ENCODE peak calls at places on chromosomes 2 and 18, in four cellular contexts. P is K562, F is HepG2, H is GM12878. G is an unnamed sample.

GRCh38 chr2:108905176-108905575 is 83.8 kb downstream of the EDAR start:
- DNase-seq in H (no peak), P (no peak), F (no peak), G (no peak)

GRCh38 chr2:99421469-99421868 is 68.3 kb downstream of the REV1 start:
- DNase-seq in H (no peak), F (no peak), P (no peak), G (no peak)

GRCh38 chr18:3603460-3604259 is 153.7 kb downstream of the TGIF1 start:
- DNase-seq in P (peak; percentile 90), F (peak; percentile 69), H (no peak), G (no peak)

GRCh38 chr2:225471039-225471438 is 71.5 kb downstream of the NYAP2 start:
- DNase-seq in P (no peak), F (no peak), H (no peak), G (no peak)

GRCh38 chr18:72458256-72458655 is 85.9 kb downstream of the CBLN2 start:
- DNase-seq in P (no peak), H (no peak), F (no peak), G (no peak)

GRCh38 chr2:24253303-24253919 is 78.6 kb downstream of the FAM228A start:
- DNase-seq in P (peak; percentile 67), F (no peak), H (no peak), G (peak; percentile 21)

GRCh38 chr2:111662771-111663470 is 221.1 kb downstream of the ANAPC1 start:
- DNase-seq in P (no peak), H (no peak), F (no peak), G (no peak)

GRCh38 chr2:41878726-41879366 is 169.0 kb upstream of the PKDCC start:
- DNase-seq in P (no peak), H (no peak), F (no peak), G (no peak)

GRCh38 chr2:3585239-3586109 is 9.4 kb upstream of the COLEC11 start:
- DNase-seq in H (no peak), P (no peak), F (peak; percentile 88), G (peak; percentile 58)

GRCh38 chr18:12336251-12336650 is 28.2 kb downstream of the TUBB6 start:
- DNase-seq in P (no peak), H (no peak), F (no peak), G (no peak)

GRCh38 chr2:97834610-97835009 is 121.2 kb downstream of the ZAP70 start:
- DNase-seq in F (no peak), H (no peak), P (no peak), G (no peak)

GRCh38 chr2:203122317-203122998 is 107.8 kb downstream of the NBEAL1 start:
- DNase-seq in P (no peak), H (no peak), F (peak; percentile 34), G (peak; percentile 35)

GRCh38 chr2:20781656-20782265 is 41.1 kb downstream of the LDAH start:
- DNase-seq in H (no peak), P (peak; percentile 30), F (peak; percentile 51), G (peak; percentile 21)

GRCh38 chr2:18651842-18652774 is 62.7 kb upstream of the NT5C1B start:
- DNase-seq in F (no peak), H (no peak), P (no peak), G (no peak)

GRCh38 chr18:36187138-36187825 is at the start of gene MOCOS:
- DNase-seq in P (peak; percentile 91), H (no peak), F (peak; percentile 68), G (peak; percentile 63)

GRCh38 chr2:121539722-121540469 is 9.2 kb downstream of the RNU4ATAC start:
- DNase-seq in H (no peak), P (no peak), F (no peak), G (no peak)

GRCh38 chr2:77839102-77839501 is 316.9 kb upstream of the LRRTM4 start:
- DNase-seq in H (no peak), P (no peak), F (no peak), G (no peak)

GRCh38 chr2:151654085-151654484 is 80.2 kb downstream of the NEB start:
- DNase-seq in P (no peak), H (no peak), F (no peak), G (no peak)

GRCh38 chr2:197821550-197822218 is 17.3 kb downstream of the PLCL1 start:
- DNase-seq in P (peak; percentile 61), F (no peak), H (no peak), G (no peak)

GRCh38 chr2:223093436-223093839 is 41.4 kb downstream of the KCNE4 start:
- DNase-seq in P (no peak), H (no peak), F (no peak), G (no peak)

GRCh38 chr2:74130211-74130995 is 17.3 kb downstream of the BOLA3 start:
- DNase-seq in P (no peak), F (no peak), H (no peak), G (no peak)

GRCh38 chr2:226882606-226883005 is 46.8 kb downstream of the RHBDD1 start:
- DNase-seq in F (no peak), H (no peak), P (no peak), G (no peak)

GRCh38 chr2:20194097-20194989 is 30.6 kb downstream of the SDC1 start:
- DNase-seq in P (no peak), F (no peak), H (no peak), G (no peak)

GRCh38 chr18:74748809-74749208 is 151.1 kb downstream of the ZNF407 start:
- DNase-seq in F (no peak), P (no peak), H (no peak), G (no peak)

DNA sequence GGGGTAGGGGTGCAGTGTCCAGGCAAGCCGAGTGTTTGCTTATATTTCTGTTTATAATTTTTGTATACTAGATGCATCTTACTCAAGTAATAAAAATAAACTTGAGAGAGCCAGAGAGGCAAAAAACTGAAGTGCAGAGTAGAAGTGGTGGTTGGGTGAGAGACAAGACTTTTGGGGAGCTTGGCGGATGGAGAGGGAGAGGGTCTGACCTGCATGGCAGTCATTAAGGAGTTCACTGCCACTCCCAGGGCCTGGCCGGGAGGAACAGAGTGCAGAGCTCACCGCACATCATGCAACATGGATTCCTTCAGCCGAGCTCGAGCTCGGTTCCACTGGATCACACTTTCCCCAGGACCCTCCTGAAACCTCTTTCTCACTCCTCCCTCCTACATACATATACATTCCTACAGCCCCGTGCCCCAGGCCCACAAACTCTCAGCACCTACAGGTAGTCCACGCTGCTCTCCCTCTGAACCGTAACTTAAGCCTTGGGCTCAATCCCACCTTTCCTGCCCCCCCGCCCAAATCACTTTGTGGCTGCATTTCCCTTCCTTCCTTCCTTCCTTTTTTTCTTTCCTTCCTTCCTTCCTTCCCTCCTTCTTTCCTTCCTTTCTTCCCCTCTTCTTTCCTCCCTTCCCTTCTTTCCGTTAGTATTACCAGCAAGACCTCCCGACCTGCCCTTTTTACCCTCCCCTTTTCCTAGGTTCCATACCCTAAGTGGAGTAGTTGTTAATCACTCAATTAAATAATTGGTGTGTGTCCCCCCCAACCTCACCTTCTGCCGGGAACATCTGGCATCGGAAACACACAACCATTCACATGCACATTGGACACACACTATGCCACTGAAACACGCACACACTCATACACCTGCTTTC is 37.1 kb upstream of the ATP6V1B1 start:
- DNase-seq in P (no peak), H (no peak), F (no peak), G (no peak)
- TF ChIP-seq POLR2AphosphoS2 in P (no peak), H (no peak), F (no peak), G (no peak)

GRCh38 chr18:46946656-46947282 is 29.4 kb downstream of the KATNAL2 start:
- DNase-seq in F (no peak), P (peak; percentile 25), H (no peak), G (peak; percentile 80)

GRCh38 chr18:46953195-46953594 is 35.8 kb downstream of the KATNAL2 start:
- DNase-seq in P (no peak), H (no peak), F (no peak), G (no peak)

DNA sequence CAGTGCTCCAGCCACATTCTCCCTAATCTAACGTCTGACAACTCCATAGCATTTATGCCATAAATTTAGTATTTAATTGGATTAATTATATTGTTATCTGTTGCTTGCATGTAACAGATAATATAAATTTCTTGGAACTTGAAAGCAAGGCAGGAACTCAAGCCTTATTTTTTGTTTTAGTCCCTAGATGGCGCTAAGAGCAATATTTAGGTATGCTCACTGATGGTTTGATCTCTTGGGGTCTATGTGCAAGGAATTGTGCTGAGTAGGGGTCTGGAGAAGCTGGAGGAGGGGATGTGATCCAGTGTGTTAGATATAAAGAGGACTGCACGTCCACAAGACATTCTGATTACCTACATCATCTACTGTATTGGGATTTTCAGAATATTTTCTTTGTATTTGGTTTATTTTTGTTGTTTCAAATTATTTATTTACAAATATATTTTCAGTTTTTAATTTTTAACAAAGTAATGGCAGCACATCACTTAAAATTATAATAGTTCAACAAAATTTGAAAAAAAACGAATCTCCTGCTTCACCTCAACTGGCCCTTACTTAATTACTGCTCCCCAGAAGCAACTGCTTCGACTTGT is 32.8 kb downstream of the KATNAL2 start:
- DNase-seq in H (no peak), P (no peak), F (peak; percentile 30), G (no peak)
- TF ChIP-seq POLR2AphosphoS2 in H (no peak), P (no peak), F (no peak), G (no peak)

GRCh38 chr2:43126817-43127207 is 99.6 kb downstream of the ZFP36L2 start:
- DNase-seq in P (no peak), F (no peak), H (no peak), G (no peak)

GRCh38 chr2:43123486-43123885 is 102.9 kb downstream of the ZFP36L2 start:
- DNase-seq in P (no peak), H (no peak), F (no peak), G (no peak)

GRCh38 chr2:43123981-43124666 is 102.3 kb downstream of the ZFP36L2 start:
- DNase-seq in F (no peak), P (no peak), H (no peak), G (no peak)

GRCh38 chr2:43124667-43125057 is 101.7 kb downstream of the ZFP36L2 start:
- DNase-seq in F (no peak), P (no peak), H (no peak), G (no peak)

DNA sequence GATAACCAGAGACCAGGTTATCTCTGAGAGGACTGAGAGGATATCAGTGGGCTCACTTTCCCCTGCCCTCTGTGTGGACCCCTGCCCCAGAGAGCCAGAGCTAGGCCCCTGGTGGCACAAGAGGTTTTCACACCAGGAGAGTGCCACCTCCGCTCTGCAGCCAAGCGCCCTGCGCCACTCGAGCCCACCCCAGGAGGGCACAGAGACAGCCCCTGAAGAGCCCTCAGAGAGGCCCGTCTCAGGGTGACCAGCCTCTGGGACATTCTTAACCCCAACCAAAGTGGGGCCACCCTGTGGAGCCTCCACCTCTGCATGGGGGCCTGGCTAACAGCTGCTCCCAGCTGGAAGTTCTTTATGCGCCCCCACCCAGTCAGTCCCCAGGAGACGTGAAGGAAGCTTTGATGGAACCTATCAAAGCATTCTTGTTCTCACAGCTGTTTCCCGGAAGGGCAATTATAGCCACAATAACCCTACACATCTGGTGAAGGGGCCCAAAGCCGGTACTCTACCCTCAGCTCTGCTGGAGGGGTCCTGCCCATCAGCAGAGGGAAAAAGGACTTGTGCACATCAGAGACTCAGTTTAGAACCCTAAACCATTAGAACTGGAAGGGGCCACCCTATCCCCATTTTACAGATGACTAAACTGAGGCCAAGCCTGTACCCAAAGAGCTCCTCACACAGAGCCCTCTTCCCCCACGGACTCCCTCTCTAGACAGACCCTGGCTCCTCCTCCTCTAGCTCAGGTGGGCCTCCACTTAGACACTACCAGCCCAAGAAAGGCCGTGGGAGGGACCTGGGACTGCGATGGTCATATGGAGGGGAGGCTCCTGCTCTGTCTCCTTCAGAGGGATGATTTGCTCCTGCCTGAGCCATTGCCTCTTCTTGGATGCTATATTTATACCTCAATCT is 101.1 kb downstream of the ZFP36L2 start:
- DNase-seq in F (no peak), H (no peak), P (no peak), G (no peak)
- TF ChIP-seq POLR2AphosphoS2 in F (no peak), H (no peak), P (no peak), G (no peak)

GRCh38 chr2:170716851-170717598 is 1.9 kb downstream of the SP5 start:
- DNase-seq in P (no peak), F (peak; percentile 69), H (no peak), G (peak; percentile 66)
- TF ChIP-seq POLR2AphosphoS2 in P (no peak), F (no peak), H (no peak), G (no peak)

G was measured in A549.